ENCODE peak calls at places on chromosomes 7 and 10, in four cellular contexts. One of them, this sample, is unnamed. For H3K4me1, the result is how much of the 10 kb centered on the place peaks cover.

GRCh38 chr7:44291733-44292395 is 33.5 kb downstream of the CAMK2B start:
- DNase-seq in IMR-90: no peak
- DNase-seq in H1: no peak
- DNase-seq in H9: no peak
- DNase-seq in this sample: no peak

GRCh38 chr10:103124420-103125096 is 68.5 kb downstream of the NT5C2 start:
- DNase-seq in H9: no peak
- DNase-seq in H1: no peak
- DNase-seq in IMR-90: no peak
- DNase-seq in this sample: no peak

GRCh38 chr7:22934473-22935065 is 79.4 kb downstream of the HYCC1 start:
- DNase-seq in H9: no peak
- DNase-seq in H1: no peak
- DNase-seq in IMR-90: peak
- DNase-seq in this sample: peak

GRCh38 chr10:43233601-43234430 is 33.0 kb downstream of the RASGEF1A start:
- DNase-seq in H1: no peak
- DNase-seq in IMR-90: no peak
- DNase-seq in H9: peak
- DNase-seq in this sample: no peak

GRCh38 chr7:68770649-68771048 is 827.6 kb upstream of the AUTS2 start:
- DNase-seq in IMR-90: no peak
- DNase-seq in H1: no peak
- DNase-seq in H9: no peak
- DNase-seq in this sample: no peak

GRCh38 chr7:94507962-94508361 is 1.6 kb upstream of the CASD1 start:
- DNase-seq in H9: no peak
- DNase-seq in IMR-90: no peak
- DNase-seq in H1: no peak
- DNase-seq in this sample: no peak

GRCh38 chr10:16146993-16147392 is 286.7 kb upstream of the MINDY3 start:
- DNase-seq in H9: no peak
- DNase-seq in H1: no peak
- DNase-seq in IMR-90: no peak
- DNase-seq in this sample: no peak

GRCh38 chr10:5537684-5538083 is 12.9 kb downstream of the CALML3 start:
- DNase-seq in H1: no peak
- DNase-seq in IMR-90: no peak
- DNase-seq in H9: no peak
- DNase-seq in this sample: no peak

GRCh38 chr10:29356931-29357330 is 68.1 kb downstream of the LYZL1 start:
- DNase-seq in H9: no peak
- DNase-seq in H1: no peak
- DNase-seq in IMR-90: no peak
- DNase-seq in this sample: no peak

GRCh38 chr7:101507791-101508252 is 121.3 kb downstream of the MYL10 start:
- DNase-seq in IMR-90: peak
- DNase-seq in H1: no peak
- DNase-seq in H9: peak
- DNase-seq in this sample: peak

GRCh38 chr7:108000875-108001758 is 1.8 kb downstream of the LAMB1 start:
- DNase-seq in H9: peak
- DNase-seq in IMR-90: peak
- DNase-seq in H1: peak
- DNase-seq in this sample: peak
- H3K56ac ChIP-seq in H9: no peak
- H3K56ac ChIP-seq in IMR-90: peak
- H3K56ac ChIP-seq in H1: no peak
- H3K56ac ChIP-seq in this sample: peak

GRCh38 chr10:26468691-26469090 is 30.6 kb downstream of the APBB1IP start:
- DNase-seq in H9: no peak
- DNase-seq in IMR-90: no peak
- DNase-seq in H1: no peak
- DNase-seq in this sample: no peak
- H3K4me1 ChIP-seq in H9: under half
- H3K4me1 ChIP-seq in IMR-90: under half
- H3K4me1 ChIP-seq in H1: under half
- H3K4me1 ChIP-seq in this sample: under half

GRCh38 chr7:155122831-155123230 is 52.7 kb downstream of the HTR5A start:
- DNase-seq in IMR-90: no peak
- DNase-seq in H1: no peak
- DNase-seq in H9: no peak
- DNase-seq in this sample: peak
- H3K56ac ChIP-seq in IMR-90: no peak
- H3K56ac ChIP-seq in H1: no peak
- H3K56ac ChIP-seq in H9: no peak
- H3K56ac ChIP-seq in this sample: no peak

DNA sequence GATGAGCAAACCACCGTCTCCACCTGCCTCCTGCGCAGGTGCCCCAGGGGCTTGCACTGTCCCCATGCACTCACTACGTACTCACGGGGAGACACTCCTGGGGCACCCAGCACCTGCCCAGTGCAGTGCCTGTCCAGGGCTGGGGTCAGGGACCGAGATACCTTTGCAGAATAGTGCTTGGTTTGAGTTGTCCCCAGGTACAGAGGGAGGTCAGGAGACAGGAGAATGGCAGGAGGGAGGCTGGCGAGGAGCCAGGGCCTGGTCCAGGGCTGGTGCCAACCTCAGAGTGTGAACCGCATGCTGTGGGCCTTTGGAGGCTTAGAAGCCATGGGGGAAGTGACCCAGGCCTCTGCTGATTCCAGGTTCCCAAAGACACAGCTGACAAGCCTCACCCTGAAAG is 110.1 kb upstream of the GPR26 start:
- DNase-seq in H9: no peak
- DNase-seq in H1: no peak
- DNase-seq in IMR-90: no peak
- DNase-seq in this sample: no peak
- H3K4me1 ChIP-seq in H9: under half
- H3K4me1 ChIP-seq in H1: under half
- H3K4me1 ChIP-seq in IMR-90: under half
- H3K4me1 ChIP-seq in this sample: under half

GRCh38 chr7:136868496-136869005 is at the start of gene CHRM2:
- DNase-seq in H9: peak
- DNase-seq in IMR-90: peak
- DNase-seq in H1: no peak
- DNase-seq in this sample: peak

GRCh38 chr7:136869006-136869961 is 832 bp downstream of the CHRM2 start:
- DNase-seq in H1: no peak
- DNase-seq in H9: peak
- DNase-seq in IMR-90: peak
- DNase-seq in this sample: peak

GRCh38 chr7:136869991-136870798 is 1.7 kb downstream of the CHRM2 start:
- DNase-seq in H9: peak
- DNase-seq in H1: no peak
- DNase-seq in IMR-90: peak
- DNase-seq in this sample: peak

GRCh38 chr7:136874393-136875032 is 6.1 kb downstream of the CHRM2 start:
- DNase-seq in H9: no peak
- DNase-seq in H1: no peak
- DNase-seq in IMR-90: peak
- DNase-seq in this sample: peak

DNA sequence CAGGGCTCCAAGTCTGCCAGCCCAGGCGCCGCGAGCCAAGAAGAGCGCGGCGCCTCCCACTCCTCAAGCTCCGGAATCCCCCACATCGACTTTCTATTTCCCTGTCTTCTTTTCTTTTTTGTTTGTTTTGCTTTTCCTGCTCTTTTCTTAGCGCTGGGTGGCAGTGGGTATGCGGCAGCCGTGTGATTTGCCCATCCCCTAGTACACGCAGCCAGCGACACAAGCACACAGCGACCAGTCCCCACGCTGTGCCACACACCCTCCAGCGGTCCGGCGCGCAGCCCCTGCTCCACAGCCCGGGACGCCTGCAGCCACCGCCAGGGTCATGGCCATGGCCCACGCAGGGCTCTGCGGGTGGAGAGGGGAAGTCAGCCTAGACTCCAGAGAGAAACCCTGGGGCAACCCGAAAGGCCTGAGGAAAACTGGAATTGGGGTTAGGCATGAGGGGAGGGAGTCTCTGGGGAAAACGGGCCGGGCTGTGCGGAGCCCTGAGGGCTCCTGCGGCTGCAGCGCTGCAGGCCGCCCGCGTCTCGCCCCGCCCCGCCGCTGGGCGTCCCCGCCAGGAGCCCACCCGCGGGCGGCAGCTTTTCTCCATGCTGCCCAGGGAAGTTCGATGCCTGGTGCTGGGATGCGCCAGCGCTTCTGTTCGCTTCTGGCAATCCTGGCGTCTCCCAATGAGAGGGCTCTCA is 2.5 kb downstream of the CHRM2 start:
- DNase-seq in IMR-90: no peak
- DNase-seq in H9: peak
- DNase-seq in H1: no peak
- DNase-seq in this sample: peak
- H3K56ac ChIP-seq in IMR-90: peak
- H3K56ac ChIP-seq in H9: no peak
- H3K56ac ChIP-seq in H1: no peak
- H3K56ac ChIP-seq in this sample: peak